ENCODE peak calls at places on chromosomes 12 and 14, in seven cellular contexts. B is stimulated activated CD8-positive, alpha-beta memory T cell treated with anti-CD3 and anti-CD28 coated beads, Interleukin-7, amount 100 ng/mL, for 4 hours; K is EH; M is mucosa of gallbladder; I is activated CD8-positive, alpha-beta T cell treated with anti-CD3 and anti-CD28 coated beads, Interleukin-2, amount 10 ng/mL, durations not matched to agents 7 days and 5 days; Q is right cardiac atrium; V is GM23248. L is an unnamed sample.

GRCh38 chr12:12007001-12007712 is 63.6 kb upstream of the BCL2L14 start:
- DNase-seq in V (peak), Q (no peak), I (peak), K (peak), B (peak), M (no peak), L (no peak)

GRCh38 chr12:89884917-89885316 is 176.3 kb upstream of the ATP2B1 start:
- DNase-seq in B (no peak), V (no peak), K (no peak), M (no peak), Q (no peak), I (no peak), L (no peak)

GRCh38 chr12:103043531-103044445 is 86.3 kb downstream of the ASCL1 start:
- DNase-seq in Q (no peak), I (no peak), B (no peak), M (no peak), K (no peak), V (no peak), L (no peak)

GRCh38 chr12:51335931-51336330 is 10.5 kb downstream of the CELA1 start:
- DNase-seq in I (no peak), B (no peak), M (no peak), Q (no peak), K (no peak), V (no peak), L (no peak)

GRCh38 chr14:102479777-102480176 is 29.8 kb downstream of the ANKRD9 start:
- DNase-seq in V (no peak), K (no peak), I (no peak), Q (peak), B (no peak), M (peak), L (peak)

GRCh38 chr12:55931780-55932545 is 1.0 kb downstream of the DGKA start:
- DNase-seq in B (no peak), K (peak), M (peak), I (peak), V (peak), Q (peak), L (peak)

GRCh38 chr14:105085766-105086165 is 20.5 kb upstream of the GPR132 start:
- DNase-seq in M (no peak), K (no peak), Q (no peak), I (no peak), B (no peak), V (no peak), L (no peak)

GRCh38 chr14:105193916-105194782 is 13.0 kb upstream of the NUDT14 start:
- DNase-seq in Q (no peak), M (no peak), V (peak), K (no peak), I (peak), B (no peak), L (no peak)

GRCh38 chr12:97267803-97268202 is 194.8 kb upstream of the RMST start:
- DNase-seq in Q (no peak), B (no peak), M (no peak), K (no peak), V (no peak), I (no peak), L (no peak)

GRCh38 chr14:69814397-69814796 is 17.4 kb upstream of the SLC10A1 start:
- DNase-seq in M (peak), V (no peak), K (no peak), B (no peak), I (no peak), Q (no peak), L (no peak)

GRCh38 chr12:25883026-25883928 is 75.2 kb upstream of the RASSF8 start:
- DNase-seq in M (no peak), I (no peak), V (no peak), Q (no peak), B (no peak), K (no peak), L (no peak)

GRCh38 chr14:70595443-70596185 is 4.8 kb downstream of the MED6 start:
- DNase-seq in V (peak), I (no peak), M (no peak), K (no peak), Q (no peak), B (no peak), L (no peak)

GRCh38 chr14:94041551-94042346 is 15.6 kb downstream of the OTUB2 start:
- DNase-seq in V (peak), M (peak), I (no peak), B (no peak), K (peak), Q (peak), L (peak)

GRCh38 chr14:89277229-89277628 is 139.8 kb downstream of the FOXN3 start:
- DNase-seq in Q (no peak), M (no peak), I (no peak), B (no peak), K (no peak), V (no peak), L (no peak)